ENCODE peak calls at places on chromosome 12, in five cellular contexts. One of them, this sample, is unnamed.

GRCh38 chr12:116508145-116509121 is 50.7 kb upstream of the MAP1LC3B2 start:
- DNase-seq in A549: peak
- DNase-seq in IMR-90: no peak
- DNase-seq in activated CD8-positive, alpha-beta T cell treated with anti-CD3 and anti-CD28 coated beads for 36 hours: no peak
- DNase-seq in neural progenitor cell: peak
- DNase-seq in this sample: no peak

GRCh38 chr12:27822076-27822712 is 42.2 kb upstream of the MANSC4 start:
- DNase-seq in neural progenitor cell: no peak
- DNase-seq in activated CD8-positive, alpha-beta T cell treated with anti-CD3 and anti-CD28 coated beads for 36 hours: peak
- DNase-seq in A549: peak
- DNase-seq in IMR-90: peak
- DNase-seq in this sample: no peak

GRCh38 chr12:108849653-108850052 is 7.7 kb downstream of the SSH1 start:
- DNase-seq in activated CD8-positive, alpha-beta T cell treated with anti-CD3 and anti-CD28 coated beads for 36 hours: no peak
- DNase-seq in IMR-90: no peak
- DNase-seq in neural progenitor cell: no peak
- DNase-seq in A549: peak
- DNase-seq in this sample: no peak

GRCh38 chr12:26471560-26471959 is 276.2 kb downstream of the SSPN start:
- DNase-seq in A549: no peak
- DNase-seq in neural progenitor cell: no peak
- DNase-seq in IMR-90: peak
- DNase-seq in activated CD8-positive, alpha-beta T cell treated with anti-CD3 and anti-CD28 coated beads for 36 hours: no peak
- DNase-seq in this sample: no peak

GRCh38 chr12:61574339-61574738 is 685.9 kb upstream of the USP15 start:
- DNase-seq in IMR-90: no peak
- DNase-seq in A549: no peak
- DNase-seq in neural progenitor cell: no peak
- DNase-seq in activated CD8-positive, alpha-beta T cell treated with anti-CD3 and anti-CD28 coated beads for 36 hours: no peak
- DNase-seq in this sample: no peak

GRCh38 chr12:401235-402126 is at the start of gene CCDC77:
- DNase-seq in A549: peak
- DNase-seq in activated CD8-positive, alpha-beta T cell treated with anti-CD3 and anti-CD28 coated beads for 36 hours: peak
- DNase-seq in IMR-90: peak
- DNase-seq in neural progenitor cell: peak
- DNase-seq in this sample: peak

GRCh38 chr12:47745485-47746041 is 13.1 kb downstream of the RAPGEF3 start:
- DNase-seq in neural progenitor cell: no peak
- DNase-seq in IMR-90: no peak
- DNase-seq in A549: no peak
- DNase-seq in activated CD8-positive, alpha-beta T cell treated with anti-CD3 and anti-CD28 coated beads for 36 hours: no peak
- DNase-seq in this sample: no peak

GRCh38 chr12:120856980-120857379 is 47.2 kb downstream of the SPPL3 start:
- DNase-seq in IMR-90: no peak
- DNase-seq in A549: no peak
- DNase-seq in activated CD8-positive, alpha-beta T cell treated with anti-CD3 and anti-CD28 coated beads for 36 hours: no peak
- DNase-seq in neural progenitor cell: no peak
- DNase-seq in this sample: no peak

GRCh38 chr12:124910561-124911478 is 3.6 kb downstream of the UBC start:
- DNase-seq in neural progenitor cell: peak
- DNase-seq in activated CD8-positive, alpha-beta T cell treated with anti-CD3 and anti-CD28 coated beads for 36 hours: no peak
- DNase-seq in IMR-90: peak
- DNase-seq in A549: peak
- DNase-seq in this sample: no peak

GRCh38 chr12:109625131-109625559 is 51.6 kb downstream of the MVK start:
- DNase-seq in IMR-90: peak
- DNase-seq in neural progenitor cell: no peak
- DNase-seq in activated CD8-positive, alpha-beta T cell treated with anti-CD3 and anti-CD28 coated beads for 36 hours: no peak
- DNase-seq in A549: peak
- DNase-seq in this sample: no peak

GRCh38 chr12:2551097-2551496 is 243.7 kb upstream of the FKBP4 start:
- DNase-seq in activated CD8-positive, alpha-beta T cell treated with anti-CD3 and anti-CD28 coated beads for 36 hours: no peak
- DNase-seq in neural progenitor cell: no peak
- DNase-seq in A549: no peak
- DNase-seq in IMR-90: no peak
- DNase-seq in this sample: no peak

DNA sequence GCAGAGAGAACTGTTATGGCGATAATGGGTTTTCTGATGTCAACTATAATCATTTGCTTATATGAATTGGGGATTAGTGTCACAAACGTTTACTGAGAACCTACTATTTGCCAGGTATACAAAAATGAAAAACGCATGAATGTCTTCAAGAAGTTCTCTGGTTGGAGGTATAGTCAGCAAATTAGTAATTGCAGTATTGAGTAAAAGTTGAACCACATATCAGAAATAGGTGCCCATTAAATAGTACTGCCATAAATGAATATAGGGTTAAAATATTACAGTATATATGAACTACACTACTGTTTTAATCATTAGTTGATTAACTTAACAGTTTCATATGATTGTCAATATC is 60.0 kb downstream of the PTPRB start:
- DNase-seq in activated CD8-positive, alpha-beta T cell treated with anti-CD3 and anti-CD28 coated beads for 36 hours: no peak
- DNase-seq in A549: no peak
- DNase-seq in neural progenitor cell: no peak
- DNase-seq in IMR-90: no peak
- DNase-seq in this sample: no peak
- TF ChIP-seq CTCF in activated CD8-positive, alpha-beta T cell treated with anti-CD3 and anti-CD28 coated beads for 36 hours: peak
- TF ChIP-seq CTCF in A549: no peak
- TF ChIP-seq CTCF in neural progenitor cell: no peak
- TF ChIP-seq CTCF in IMR-90: no peak
- TF ChIP-seq CTCF in this sample: no peak

GRCh38 chr12:96073346-96074336 is 38.3 kb upstream of the LTA4H start:
- DNase-seq in neural progenitor cell: peak
- DNase-seq in A549: peak
- DNase-seq in activated CD8-positive, alpha-beta T cell treated with anti-CD3 and anti-CD28 coated beads for 36 hours: no peak
- DNase-seq in IMR-90: no peak
- DNase-seq in this sample: no peak

GRCh38 chr12:96069511-96070231 is 34.3 kb upstream of the LTA4H start:
- DNase-seq in neural progenitor cell: peak
- DNase-seq in IMR-90: no peak
- DNase-seq in activated CD8-positive, alpha-beta T cell treated with anti-CD3 and anti-CD28 coated beads for 36 hours: no peak
- DNase-seq in A549: no peak
- DNase-seq in this sample: no peak

GRCh38 chr12:96068636-96069035 is 33.2 kb upstream of the LTA4H start:
- DNase-seq in neural progenitor cell: no peak
- DNase-seq in IMR-90: no peak
- DNase-seq in A549: no peak
- DNase-seq in activated CD8-positive, alpha-beta T cell treated with anti-CD3 and anti-CD28 coated beads for 36 hours: no peak
- DNase-seq in this sample: no peak

GRCh38 chr12:96068111-96068510 is 32.7 kb upstream of the LTA4H start:
- DNase-seq in IMR-90: no peak
- DNase-seq in A549: no peak
- DNase-seq in activated CD8-positive, alpha-beta T cell treated with anti-CD3 and anti-CD28 coated beads for 36 hours: no peak
- DNase-seq in neural progenitor cell: no peak
- DNase-seq in this sample: no peak

GRCh38 chr12:96070670-96071279 is 35.4 kb upstream of the LTA4H start:
- DNase-seq in A549: peak
- DNase-seq in activated CD8-positive, alpha-beta T cell treated with anti-CD3 and anti-CD28 coated beads for 36 hours: no peak
- DNase-seq in neural progenitor cell: peak
- DNase-seq in IMR-90: no peak
- DNase-seq in this sample: no peak
- TF ChIP-seq CTCF in A549: peak
- TF ChIP-seq CTCF in activated CD8-positive, alpha-beta T cell treated with anti-CD3 and anti-CD28 coated beads for 36 hours: no peak
- TF ChIP-seq CTCF in neural progenitor cell: peak
- TF ChIP-seq CTCF in IMR-90: peak
- TF ChIP-seq CTCF in this sample: no peak

GRCh38 chr12:118853634-118854033 is 127.7 kb upstream of the SRRM4 start:
- DNase-seq in IMR-90: no peak
- DNase-seq in neural progenitor cell: peak
- DNase-seq in A549: no peak
- DNase-seq in activated CD8-positive, alpha-beta T cell treated with anti-CD3 and anti-CD28 coated beads for 36 hours: peak
- DNase-seq in this sample: no peak
- TF ChIP-seq CTCF in IMR-90: no peak
- TF ChIP-seq CTCF in neural progenitor cell: peak
- TF ChIP-seq CTCF in A549: no peak
- TF ChIP-seq CTCF in activated CD8-positive, alpha-beta T cell treated with anti-CD3 and anti-CD28 coated beads for 36 hours: no peak
- TF ChIP-seq CTCF in this sample: no peak

DNA sequence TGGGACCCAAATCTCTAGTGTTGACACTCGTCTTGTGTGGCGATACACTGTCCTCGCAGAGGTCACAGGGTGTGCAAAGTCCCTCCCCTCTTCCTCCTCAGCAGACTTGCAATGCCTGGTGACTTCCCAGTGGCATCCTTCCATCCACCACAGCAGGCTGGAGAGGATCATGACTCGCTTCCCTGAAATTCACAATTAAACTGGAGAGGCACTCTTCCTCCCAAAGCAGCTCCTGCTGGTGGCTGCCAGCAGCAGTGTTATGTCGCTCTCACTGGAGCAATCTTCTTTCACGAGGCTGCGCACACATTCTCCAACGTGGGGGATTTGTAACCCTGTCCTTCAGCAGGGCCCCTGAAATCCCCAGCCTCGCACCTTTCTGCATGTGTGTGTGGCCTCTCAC is 145.2 kb upstream of the TMCC3 start:
- DNase-seq in A549: peak
- DNase-seq in neural progenitor cell: peak
- DNase-seq in IMR-90: peak
- DNase-seq in activated CD8-positive, alpha-beta T cell treated with anti-CD3 and anti-CD28 coated beads for 36 hours: no peak
- DNase-seq in this sample: no peak
- TF ChIP-seq CTCF in A549: no peak
- TF ChIP-seq CTCF in neural progenitor cell: no peak
- TF ChIP-seq CTCF in IMR-90: no peak
- TF ChIP-seq CTCF in activated CD8-positive, alpha-beta T cell treated with anti-CD3 and anti-CD28 coated beads for 36 hours: no peak
- TF ChIP-seq CTCF in this sample: no peak

GRCh38 chr12:114682920-114683708 is 861 bp downstream of the TBX3 start:
- DNase-seq in IMR-90: no peak
- DNase-seq in activated CD8-positive, alpha-beta T cell treated with anti-CD3 and anti-CD28 coated beads for 36 hours: no peak
- DNase-seq in A549: peak
- DNase-seq in neural progenitor cell: peak
- DNase-seq in this sample: no peak

GRCh38 chr12:114684870-114685273 is 897 bp upstream of the TBX3 start:
- DNase-seq in activated CD8-positive, alpha-beta T cell treated with anti-CD3 and anti-CD28 coated beads for 36 hours: no peak
- DNase-seq in A549: no peak
- DNase-seq in IMR-90: no peak
- DNase-seq in neural progenitor cell: no peak
- DNase-seq in this sample: no peak

GRCh38 chr12:114683709-114684097 is 272 bp downstream of the TBX3 start:
- DNase-seq in activated CD8-positive, alpha-beta T cell treated with anti-CD3 and anti-CD28 coated beads for 36 hours: no peak
- DNase-seq in A549: no peak
- DNase-seq in neural progenitor cell: no peak
- DNase-seq in IMR-90: no peak
- DNase-seq in this sample: no peak

GRCh38 chr12:114685320-114685781 is 1.4 kb upstream of the TBX3 start:
- DNase-seq in neural progenitor cell: peak
- DNase-seq in activated CD8-positive, alpha-beta T cell treated with anti-CD3 and anti-CD28 coated beads for 36 hours: no peak
- DNase-seq in A549: no peak
- DNase-seq in IMR-90: no peak
- DNase-seq in this sample: no peak

DNA sequence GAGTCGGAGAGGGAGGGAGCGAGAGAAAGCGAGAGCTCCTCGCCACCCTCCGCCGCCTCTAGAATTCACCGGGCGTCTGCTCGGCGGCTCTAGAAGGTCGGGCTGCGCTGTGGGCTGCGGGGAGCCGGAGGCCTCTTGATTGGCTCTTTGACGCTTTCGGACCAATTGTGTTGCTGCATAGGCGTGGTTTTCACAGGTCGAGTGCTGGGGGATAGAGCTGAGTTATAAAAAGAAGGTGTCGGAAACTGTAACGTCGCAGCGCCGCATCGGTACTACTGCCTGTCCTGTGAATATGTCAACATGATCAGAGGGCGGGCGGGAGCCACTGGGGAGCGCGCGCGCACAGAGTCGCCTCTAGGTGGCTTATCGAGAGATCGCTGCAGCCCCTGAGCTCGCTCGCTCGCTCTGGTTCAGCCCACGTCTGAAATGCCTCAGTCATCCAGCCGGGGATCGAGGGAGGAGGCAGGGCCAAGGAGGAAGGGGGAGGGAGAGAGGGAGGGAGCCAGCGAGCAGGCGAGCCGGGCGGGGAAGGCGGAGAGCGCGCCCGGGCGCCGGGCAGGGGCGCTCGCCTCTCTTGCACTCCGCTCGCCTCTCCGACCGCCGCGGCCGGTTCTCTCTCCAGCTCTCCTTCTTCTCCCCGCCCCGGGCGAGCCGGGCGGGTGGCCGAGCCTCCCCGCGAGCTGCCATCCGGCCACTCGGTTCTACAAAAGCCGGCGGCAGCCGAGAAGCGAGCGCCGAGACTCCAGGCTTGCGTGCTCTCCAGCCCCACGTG is at the start of gene TBX3:
- DNase-seq in IMR-90: peak
- DNase-seq in A549: peak
- DNase-seq in activated CD8-positive, alpha-beta T cell treated with anti-CD3 and anti-CD28 coated beads for 36 hours: peak
- DNase-seq in neural progenitor cell: peak
- DNase-seq in this sample: peak
- TF ChIP-seq CTCF in IMR-90: peak
- TF ChIP-seq CTCF in A549: peak
- TF ChIP-seq CTCF in activated CD8-positive, alpha-beta T cell treated with anti-CD3 and anti-CD28 coated beads for 36 hours: no peak
- TF ChIP-seq CTCF in neural progenitor cell: peak
- TF ChIP-seq CTCF in this sample: no peak

DNA sequence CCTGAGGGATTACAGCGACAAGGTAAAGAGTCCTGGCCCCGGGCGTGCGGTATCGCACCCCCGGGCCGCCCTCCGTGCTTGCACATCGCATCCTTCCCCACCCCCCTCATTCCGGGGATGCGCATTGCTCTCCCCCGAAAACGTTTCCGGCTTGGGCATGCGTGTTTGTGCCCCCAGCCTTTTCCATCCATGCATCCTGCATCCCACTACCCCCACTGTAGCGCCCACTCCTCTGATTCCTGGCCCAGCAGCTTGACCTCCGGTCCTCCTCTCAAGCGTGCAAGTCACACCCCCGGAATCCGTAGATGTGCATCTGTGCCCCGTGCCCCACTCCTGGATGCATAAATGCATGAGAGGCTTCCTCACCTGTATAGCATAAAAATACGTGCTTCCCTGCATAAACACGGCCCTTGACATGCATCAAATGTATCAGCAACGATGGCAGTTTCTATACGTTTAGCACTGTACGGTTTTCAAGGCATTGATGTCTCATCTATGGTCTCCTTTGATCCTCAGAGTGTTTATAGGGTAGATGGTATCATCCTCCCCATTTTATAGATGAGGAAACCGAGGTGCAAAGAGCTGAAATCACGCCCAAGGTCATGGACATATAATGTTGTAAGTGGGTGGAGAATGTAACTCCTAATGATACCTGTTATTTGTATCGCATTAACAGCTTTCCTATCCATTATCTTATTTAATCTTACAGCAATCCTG is 484 bp downstream of the RIC8B start:
- DNase-seq in A549: no peak
- DNase-seq in IMR-90: no peak
- DNase-seq in activated CD8-positive, alpha-beta T cell treated with anti-CD3 and anti-CD28 coated beads for 36 hours: peak
- DNase-seq in neural progenitor cell: no peak
- DNase-seq in this sample: no peak
- TF ChIP-seq CTCF in A549: no peak
- TF ChIP-seq CTCF in IMR-90: no peak
- TF ChIP-seq CTCF in activated CD8-positive, alpha-beta T cell treated with anti-CD3 and anti-CD28 coated beads for 36 hours: no peak
- TF ChIP-seq CTCF in neural progenitor cell: no peak
- TF ChIP-seq CTCF in this sample: no peak

GRCh38 chr12:104680070-104680469 is 223.3 kb downstream of the CHST11 start:
- DNase-seq in activated CD8-positive, alpha-beta T cell treated with anti-CD3 and anti-CD28 coated beads for 36 hours: peak
- DNase-seq in A549: peak
- DNase-seq in neural progenitor cell: peak
- DNase-seq in IMR-90: peak
- DNase-seq in this sample: no peak
- TF ChIP-seq CTCF in activated CD8-positive, alpha-beta T cell treated with anti-CD3 and anti-CD28 coated beads for 36 hours: peak
- TF ChIP-seq CTCF in A549: peak
- TF ChIP-seq CTCF in neural progenitor cell: peak
- TF ChIP-seq CTCF in IMR-90: peak
- TF ChIP-seq CTCF in this sample: no peak

This sample was measured in omental fat pad.